ENCODE peak calls at places on chromosome 14, in seven cellular contexts. One of them, this sample, is unnamed.

GRCh38 chr14:25033358-25033757 is 16.6 kb downstream of the STXBP6 start:
- DNase-seq in H1: no peak
- DNase-seq in neuronal stem cell: no peak
- DNase-seq in mesenchymal stem cell: no peak
- DNase-seq in H9: no peak
- DNase-seq in trophoblast cell: no peak
- DNase-seq in mesendoderm: no peak
- DNase-seq in this sample: no peak

GRCh38 chr14:103224996-103225874 is 102.0 kb downstream of the TNFAIP2 start:
- DNase-seq in H1: no peak
- DNase-seq in neuronal stem cell: no peak
- DNase-seq in mesenchymal stem cell: peak
- DNase-seq in H9: no peak
- DNase-seq in trophoblast cell: no peak
- DNase-seq in mesendoderm: no peak
- DNase-seq in this sample: peak

GRCh38 chr14:92693998-92694780 is 54.2 kb downstream of the LGMN start:
- DNase-seq in H1: no peak
- DNase-seq in neuronal stem cell: no peak
- DNase-seq in mesenchymal stem cell: no peak
- DNase-seq in H9: no peak
- DNase-seq in trophoblast cell: peak
- DNase-seq in mesendoderm: no peak
- DNase-seq in this sample: no peak

GRCh38 chr14:96275182-96276112 is 19.4 kb downstream of the BDKRB1 start:
- DNase-seq in H1: no peak
- DNase-seq in neuronal stem cell: peak
- DNase-seq in mesenchymal stem cell: peak
- DNase-seq in H9: peak
- DNase-seq in trophoblast cell: peak
- DNase-seq in mesendoderm: peak
- DNase-seq in this sample: peak

GRCh38 chr14:21978184-21978998 is 304.8 kb upstream of the OR4E1 start:
- DNase-seq in H1: no peak
- DNase-seq in neuronal stem cell: peak
- DNase-seq in mesenchymal stem cell: peak
- DNase-seq in H9: peak
- DNase-seq in trophoblast cell: peak
- DNase-seq in mesendoderm: peak
- DNase-seq in this sample: peak

GRCh38 chr14:87073880-87074570 is 919.0 kb downstream of the GALC start:
- DNase-seq in H1: no peak
- DNase-seq in neuronal stem cell: no peak
- DNase-seq in mesenchymal stem cell: no peak
- DNase-seq in H9: no peak
- DNase-seq in trophoblast cell: peak
- DNase-seq in mesendoderm: no peak
- DNase-seq in this sample: no peak

GRCh38 chr14:98325761-98326160 is 946.2 kb downstream of the BCL11B start:
- DNase-seq in H1: no peak
- DNase-seq in neuronal stem cell: no peak
- DNase-seq in mesenchymal stem cell: no peak
- DNase-seq in H9: no peak
- DNase-seq in trophoblast cell: no peak
- DNase-seq in mesendoderm: no peak
- DNase-seq in this sample: no peak

GRCh38 chr14:51394804-51395203 is 154.8 kb downstream of the TMX1 start:
- DNase-seq in H1: no peak
- DNase-seq in neuronal stem cell: no peak
- DNase-seq in mesenchymal stem cell: no peak
- DNase-seq in H9: no peak
- DNase-seq in trophoblast cell: no peak
- DNase-seq in mesendoderm: peak
- DNase-seq in this sample: no peak

GRCh38 chr14:93086441-93087055 is 29.2 kb downstream of the ITPK1 start:
- DNase-seq in H1: no peak
- DNase-seq in neuronal stem cell: no peak
- DNase-seq in mesenchymal stem cell: no peak
- DNase-seq in H9: no peak
- DNase-seq in trophoblast cell: no peak
- DNase-seq in mesendoderm: peak
- DNase-seq in this sample: no peak

GRCh38 chr14:31024577-31025334 is 693 bp upstream of the AP4S1 start:
- DNase-seq in H1: no peak
- DNase-seq in neuronal stem cell: no peak
- DNase-seq in mesenchymal stem cell: peak
- DNase-seq in H9: no peak
- DNase-seq in trophoblast cell: no peak
- DNase-seq in mesendoderm: no peak
- DNase-seq in this sample: peak

GRCh38 chr14:80522936-80523335 is 311.6 kb upstream of the DIO2 start:
- DNase-seq in H1: no peak
- DNase-seq in neuronal stem cell: no peak
- DNase-seq in mesenchymal stem cell: peak
- DNase-seq in H9: no peak
- DNase-seq in trophoblast cell: no peak
- DNase-seq in mesendoderm: no peak
- DNase-seq in this sample: peak

GRCh38 chr14:58808828-58809227 is 171.1 kb downstream of the DACT1 start:
- DNase-seq in H1: no peak
- DNase-seq in neuronal stem cell: no peak
- DNase-seq in mesenchymal stem cell: peak
- DNase-seq in H9: no peak
- DNase-seq in trophoblast cell: no peak
- DNase-seq in mesendoderm: no peak
- DNase-seq in this sample: peak

GRCh38 chr14:29458547-29458946 is 469.1 kb downstream of the PRKD1 start:
- DNase-seq in H1: no peak
- DNase-seq in neuronal stem cell: no peak
- DNase-seq in mesenchymal stem cell: no peak
- DNase-seq in H9: no peak
- DNase-seq in trophoblast cell: no peak
- DNase-seq in mesendoderm: no peak
- DNase-seq in this sample: no peak

GRCh38 chr14:93943052-93943451 is 15.9 kb downstream of the FAM181A start:
- DNase-seq in H1: no peak
- DNase-seq in neuronal stem cell: no peak
- DNase-seq in mesenchymal stem cell: peak
- DNase-seq in H9: no peak
- DNase-seq in trophoblast cell: no peak
- DNase-seq in mesendoderm: no peak
- DNase-seq in this sample: peak

GRCh38 chr14:99259327-99259726 is 12.7 kb downstream of the BCL11B start:
- DNase-seq in H1: no peak
- DNase-seq in neuronal stem cell: no peak
- DNase-seq in mesenchymal stem cell: no peak
- DNase-seq in H9: no peak
- DNase-seq in trophoblast cell: no peak
- DNase-seq in mesendoderm: no peak
- DNase-seq in this sample: no peak

GRCh38 chr14:64856528-64857445 is 22.9 kb downstream of the SPTB start:
- DNase-seq in H1: no peak
- DNase-seq in neuronal stem cell: no peak
- DNase-seq in mesenchymal stem cell: no peak
- DNase-seq in H9: no peak
- DNase-seq in trophoblast cell: no peak
- DNase-seq in mesendoderm: peak
- DNase-seq in this sample: no peak

GRCh38 chr14:64860039-64860438 is 19.7 kb downstream of the SPTB start:
- DNase-seq in H1: no peak
- DNase-seq in neuronal stem cell: no peak
- DNase-seq in mesenchymal stem cell: no peak
- DNase-seq in H9: no peak
- DNase-seq in trophoblast cell: no peak
- DNase-seq in mesendoderm: no peak
- DNase-seq in this sample: no peak

GRCh38 chr14:64861916-64862315 is 17.8 kb downstream of the SPTB start:
- DNase-seq in H1: no peak
- DNase-seq in neuronal stem cell: no peak
- DNase-seq in mesenchymal stem cell: no peak
- DNase-seq in H9: no peak
- DNase-seq in trophoblast cell: no peak
- DNase-seq in mesendoderm: peak
- DNase-seq in this sample: no peak

GRCh38 chr14:64855732-64856527 is 23.8 kb downstream of the SPTB start:
- DNase-seq in H1: no peak
- DNase-seq in neuronal stem cell: no peak
- DNase-seq in mesenchymal stem cell: no peak
- DNase-seq in H9: no peak
- DNase-seq in trophoblast cell: no peak
- DNase-seq in mesendoderm: peak
- DNase-seq in this sample: no peak

DNA sequence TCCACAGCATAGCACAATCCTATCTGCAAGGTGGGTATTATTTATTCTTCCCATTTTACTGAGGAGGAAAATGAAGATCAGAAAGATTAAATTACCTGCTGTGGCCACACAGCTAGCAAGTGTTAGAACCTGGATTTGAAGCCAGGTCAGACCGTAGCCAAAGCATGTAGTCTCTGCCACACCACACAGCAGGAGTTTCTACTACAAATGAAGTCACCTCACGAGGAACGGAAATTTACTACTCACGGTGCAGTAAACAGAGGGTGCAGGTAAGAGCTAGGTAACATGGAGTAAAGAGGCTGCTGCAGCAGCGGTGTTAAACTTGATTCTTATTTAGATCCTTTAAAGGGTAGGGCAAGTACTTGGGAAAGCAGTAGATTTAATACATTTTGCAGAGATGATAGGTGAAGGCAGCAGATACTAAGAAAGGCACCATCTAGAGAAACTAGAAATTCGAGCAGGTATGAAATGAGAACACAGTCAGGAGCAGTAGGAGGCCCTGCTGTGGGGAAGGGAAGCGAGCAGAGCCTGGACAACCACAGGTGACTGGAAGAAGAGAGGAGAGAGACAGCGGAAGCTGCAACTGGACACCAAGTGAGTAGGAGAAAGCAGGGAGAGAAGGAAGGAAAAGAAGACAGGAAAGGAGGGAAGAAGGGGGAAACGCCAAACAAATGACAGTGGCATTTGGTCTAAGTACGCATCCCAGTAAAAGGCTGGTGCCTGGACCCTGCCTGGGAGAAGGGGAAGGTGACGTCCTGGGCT is 21.5 kb downstream of the SPTB start:
- DNase-seq in H1: no peak
- DNase-seq in neuronal stem cell: no peak
- DNase-seq in mesenchymal stem cell: no peak
- DNase-seq in H9: no peak
- DNase-seq in trophoblast cell: no peak
- DNase-seq in mesendoderm: peak
- DNase-seq in this sample: no peak
- H3K23ac ChIP-seq in H1: no peak
- H3K23ac ChIP-seq in neuronal stem cell: no peak
- H3K23ac ChIP-seq in mesenchymal stem cell: no peak
- H3K23ac ChIP-seq in H9: no peak
- H3K23ac ChIP-seq in trophoblast cell: no peak
- H3K23ac ChIP-seq in mesendoderm: no peak
- H3K23ac ChIP-seq in this sample: no peak

GRCh38 chr14:60003991-60004390 is 84.0 kb downstream of the LRRC9 start:
- DNase-seq in H1: no peak
- DNase-seq in neuronal stem cell: no peak
- DNase-seq in mesenchymal stem cell: no peak
- DNase-seq in H9: no peak
- DNase-seq in trophoblast cell: no peak
- DNase-seq in mesendoderm: no peak
- DNase-seq in this sample: no peak
- H3K23ac ChIP-seq in H1: no peak
- H3K23ac ChIP-seq in neuronal stem cell: no peak
- H3K23ac ChIP-seq in mesenchymal stem cell: no peak
- H3K23ac ChIP-seq in H9: no peak
- H3K23ac ChIP-seq in trophoblast cell: no peak
- H3K23ac ChIP-seq in mesendoderm: no peak
- H3K23ac ChIP-seq in this sample: no peak

GRCh38 chr14:63192085-63192484 is 12.2 kb upstream of the RHOJ start:
- DNase-seq in H1: no peak
- DNase-seq in neuronal stem cell: no peak
- DNase-seq in mesenchymal stem cell: no peak
- DNase-seq in H9: no peak
- DNase-seq in trophoblast cell: no peak
- DNase-seq in mesendoderm: no peak
- DNase-seq in this sample: peak

GRCh38 chr14:63182967-63183366 is 21.3 kb upstream of the RHOJ start:
- DNase-seq in H1: no peak
- DNase-seq in neuronal stem cell: no peak
- DNase-seq in mesenchymal stem cell: no peak
- DNase-seq in H9: no peak
- DNase-seq in trophoblast cell: no peak
- DNase-seq in mesendoderm: no peak
- DNase-seq in this sample: no peak

DNA sequence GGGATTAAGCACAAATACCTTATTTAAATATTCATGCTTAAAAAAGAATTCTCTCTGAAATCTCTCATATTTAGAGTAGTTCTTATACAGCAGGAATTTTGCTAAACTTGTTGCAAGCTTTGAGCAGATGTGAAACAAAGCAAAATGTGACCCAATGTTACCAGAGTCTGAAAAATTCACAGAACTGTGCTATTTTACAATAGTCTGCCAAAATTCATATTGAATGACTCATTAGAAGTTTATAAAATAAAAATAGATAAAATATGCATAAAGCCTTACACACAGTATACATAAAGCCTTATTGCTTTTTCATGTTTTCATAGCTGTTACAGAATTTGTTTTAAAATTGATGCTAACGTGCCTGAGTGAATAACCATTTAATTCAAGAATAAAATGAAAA is 17.8 kb upstream of the RHOJ start:
- DNase-seq in H1: no peak
- DNase-seq in neuronal stem cell: no peak
- DNase-seq in mesenchymal stem cell: no peak
- DNase-seq in H9: no peak
- DNase-seq in trophoblast cell: no peak
- DNase-seq in mesendoderm: no peak
- DNase-seq in this sample: peak
- H3K23ac ChIP-seq in H1: no peak
- H3K23ac ChIP-seq in neuronal stem cell: no peak
- H3K23ac ChIP-seq in mesenchymal stem cell: no peak
- H3K23ac ChIP-seq in H9: no peak
- H3K23ac ChIP-seq in trophoblast cell: no peak
- H3K23ac ChIP-seq in mesendoderm: no peak
- H3K23ac ChIP-seq in this sample: no peak

GRCh38 chr14:71604231-71604630 is 328.0 kb upstream of the RGS6 start:
- DNase-seq in H1: no peak
- DNase-seq in neuronal stem cell: no peak
- DNase-seq in mesenchymal stem cell: no peak
- DNase-seq in H9: no peak
- DNase-seq in trophoblast cell: peak
- DNase-seq in mesendoderm: no peak
- DNase-seq in this sample: no peak

GRCh38 chr14:71602524-71602923 is 329.7 kb upstream of the RGS6 start:
- DNase-seq in H1: no peak
- DNase-seq in neuronal stem cell: no peak
- DNase-seq in mesenchymal stem cell: no peak
- DNase-seq in H9: no peak
- DNase-seq in trophoblast cell: no peak
- DNase-seq in mesendoderm: no peak
- DNase-seq in this sample: no peak

GRCh38 chr14:71606575-71606974 is 325.7 kb upstream of the RGS6 start:
- DNase-seq in H1: no peak
- DNase-seq in neuronal stem cell: no peak
- DNase-seq in mesenchymal stem cell: no peak
- DNase-seq in H9: no peak
- DNase-seq in trophoblast cell: no peak
- DNase-seq in mesendoderm: no peak
- DNase-seq in this sample: no peak

GRCh38 chr14:71607056-71607455 is 325.2 kb upstream of the RGS6 start:
- DNase-seq in H1: no peak
- DNase-seq in neuronal stem cell: no peak
- DNase-seq in mesenchymal stem cell: no peak
- DNase-seq in H9: no peak
- DNase-seq in trophoblast cell: no peak
- DNase-seq in mesendoderm: peak
- DNase-seq in this sample: no peak

GRCh38 chr14:71606064-71606463 is 326.2 kb upstream of the RGS6 start:
- DNase-seq in H1: no peak
- DNase-seq in neuronal stem cell: no peak
- DNase-seq in mesenchymal stem cell: no peak
- DNase-seq in H9: no peak
- DNase-seq in trophoblast cell: no peak
- DNase-seq in mesendoderm: no peak
- DNase-seq in this sample: no peak
- H3K23ac ChIP-seq in H1: no peak
- H3K23ac ChIP-seq in neuronal stem cell: peak
- H3K23ac ChIP-seq in mesenchymal stem cell: no peak
- H3K23ac ChIP-seq in H9: no peak
- H3K23ac ChIP-seq in trophoblast cell: no peak
- H3K23ac ChIP-seq in mesendoderm: no peak
- H3K23ac ChIP-seq in this sample: no peak

This sample was measured in IMR-90.